ENCODE peak calls at places on chromosomes 11 and 22, in six cellular contexts. One of them, this sample, is unnamed.

GRCh38 chr22:47297261-47298016 is 535.0 kb downstream of the TBC1D22A start:
- DNase-seq in GM23248: no peak
- DNase-seq in Panc1: no peak
- DNase-seq in mammary epithelial cell: no peak
- DNase-seq in naive thymus-derived CD4-positive, alpha-beta T cell: no peak
- DNase-seq in PC-3: no peak
- DNase-seq in this sample: peak

GRCh38 chr11:64918056-64918455 is 1.0 kb upstream of the ATG2A start:
- DNase-seq in GM23248: peak
- DNase-seq in Panc1: no peak
- DNase-seq in mammary epithelial cell: no peak
- DNase-seq in naive thymus-derived CD4-positive, alpha-beta T cell: no peak
- DNase-seq in PC-3: peak
- DNase-seq in this sample: peak

GRCh38 chr11:104957280-104957679 is 11.1 kb downstream of the CASP4 start:
- DNase-seq in GM23248: no peak
- DNase-seq in Panc1: no peak
- DNase-seq in mammary epithelial cell: no peak
- DNase-seq in naive thymus-derived CD4-positive, alpha-beta T cell: no peak
- DNase-seq in PC-3: no peak
- DNase-seq in this sample: no peak

GRCh38 chr22:41286639-41287091 is 678 bp upstream of the RANGAP1 start:
- DNase-seq in GM23248: peak
- DNase-seq in Panc1: no peak
- DNase-seq in mammary epithelial cell: no peak
- DNase-seq in naive thymus-derived CD4-positive, alpha-beta T cell: no peak
- DNase-seq in PC-3: no peak
- DNase-seq in this sample: peak

GRCh38 chr11:120675171-120675570 is 163.6 kb downstream of the GRIK4 start:
- DNase-seq in GM23248: no peak
- DNase-seq in Panc1: no peak
- DNase-seq in mammary epithelial cell: no peak
- DNase-seq in naive thymus-derived CD4-positive, alpha-beta T cell: no peak
- DNase-seq in PC-3: no peak
- DNase-seq in this sample: no peak

GRCh38 chr11:34573537-34573936 is 47.4 kb upstream of the EHF start:
- DNase-seq in GM23248: no peak
- DNase-seq in Panc1: no peak
- DNase-seq in mammary epithelial cell: no peak
- DNase-seq in naive thymus-derived CD4-positive, alpha-beta T cell: no peak
- DNase-seq in PC-3: no peak
- DNase-seq in this sample: no peak

GRCh38 chr11:46247664-46248063 is 29.8 kb upstream of the CREB3L1 start:
- DNase-seq in GM23248: peak
- DNase-seq in Panc1: no peak
- DNase-seq in mammary epithelial cell: peak
- DNase-seq in naive thymus-derived CD4-positive, alpha-beta T cell: peak
- DNase-seq in PC-3: peak
- DNase-seq in this sample: no peak

GRCh38 chr11:72802822-72803221 is 9.0 kb upstream of the STARD10 start:
- DNase-seq in GM23248: no peak
- DNase-seq in Panc1: no peak
- DNase-seq in mammary epithelial cell: no peak
- DNase-seq in naive thymus-derived CD4-positive, alpha-beta T cell: no peak
- DNase-seq in PC-3: no peak
- DNase-seq in this sample: no peak

GRCh38 chr22:47388778-47389177 is 626.3 kb downstream of the TBC1D22A start:
- DNase-seq in GM23248: no peak
- DNase-seq in Panc1: no peak
- DNase-seq in mammary epithelial cell: no peak
- DNase-seq in naive thymus-derived CD4-positive, alpha-beta T cell: no peak
- DNase-seq in PC-3: no peak
- DNase-seq in this sample: no peak

GRCh38 chr11:1460396-1460795 is 26.2 kb downstream of the MOB2 start:
- DNase-seq in GM23248: peak
- DNase-seq in Panc1: no peak
- DNase-seq in mammary epithelial cell: no peak
- DNase-seq in naive thymus-derived CD4-positive, alpha-beta T cell: no peak
- DNase-seq in PC-3: no peak
- DNase-seq in this sample: peak
- H3K27ac ChIP-seq in GM23248: no peak
- H3K27ac ChIP-seq in Panc1: no peak
- H3K27ac ChIP-seq in mammary epithelial cell: no peak
- H3K27ac ChIP-seq in naive thymus-derived CD4-positive, alpha-beta T cell: no peak
- H3K27ac ChIP-seq in PC-3: no peak
- H3K27ac ChIP-seq in this sample: peak

DNA sequence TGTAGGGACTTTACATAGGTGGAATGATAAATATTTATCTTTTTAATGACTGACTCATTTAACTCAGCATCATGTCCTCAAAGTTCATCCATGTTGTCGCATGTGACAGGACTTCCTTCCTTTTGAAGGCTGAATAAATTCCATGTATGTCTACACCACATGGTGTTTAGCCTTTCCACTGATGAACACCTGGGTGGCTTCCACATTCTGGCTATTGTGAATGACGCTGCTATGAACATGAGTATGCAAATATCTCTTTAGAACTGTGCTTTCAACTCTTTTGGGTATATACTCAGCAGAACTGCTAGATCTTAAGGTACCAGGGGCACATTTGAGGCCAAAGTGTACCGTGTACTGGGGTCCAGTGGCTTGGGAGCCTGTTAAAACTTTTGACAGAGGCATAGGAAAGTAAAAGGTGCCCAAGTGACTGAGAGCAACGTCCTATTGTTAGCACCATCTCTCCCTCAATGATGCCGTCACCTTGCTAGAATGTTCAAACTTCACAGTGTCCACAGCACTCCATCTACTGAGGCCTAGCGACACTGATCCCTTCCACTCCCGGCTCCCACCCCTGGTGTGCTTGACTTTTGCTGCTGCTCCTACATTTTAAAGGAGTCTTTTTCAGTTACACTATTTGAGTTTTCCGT is 24.0 kb downstream of the LARGE1 start:
- DNase-seq in GM23248: no peak
- DNase-seq in Panc1: no peak
- DNase-seq in mammary epithelial cell: no peak
- DNase-seq in naive thymus-derived CD4-positive, alpha-beta T cell: no peak
- DNase-seq in PC-3: no peak
- DNase-seq in this sample: no peak
- H3K27ac ChIP-seq in GM23248: no peak
- H3K27ac ChIP-seq in Panc1: no peak
- H3K27ac ChIP-seq in mammary epithelial cell: no peak
- H3K27ac ChIP-seq in naive thymus-derived CD4-positive, alpha-beta T cell: no peak
- H3K27ac ChIP-seq in PC-3: no peak
- H3K27ac ChIP-seq in this sample: no peak

GRCh38 chr22:19178065-19178658 is 374 bp downstream of the SLC25A1 start:
- DNase-seq in GM23248: peak
- DNase-seq in Panc1: no peak
- DNase-seq in mammary epithelial cell: peak
- DNase-seq in naive thymus-derived CD4-positive, alpha-beta T cell: peak
- DNase-seq in PC-3: peak
- DNase-seq in this sample: peak
- H3K27ac ChIP-seq in GM23248: peak
- H3K27ac ChIP-seq in Panc1: peak
- H3K27ac ChIP-seq in mammary epithelial cell: peak
- H3K27ac ChIP-seq in naive thymus-derived CD4-positive, alpha-beta T cell: peak
- H3K27ac ChIP-seq in PC-3: peak
- H3K27ac ChIP-seq in this sample: peak

GRCh38 chr11:92556435-92556834 is 331.8 kb downstream of the FAT3 start:
- DNase-seq in GM23248: peak
- DNase-seq in Panc1: no peak
- DNase-seq in mammary epithelial cell: peak
- DNase-seq in naive thymus-derived CD4-positive, alpha-beta T cell: no peak
- DNase-seq in PC-3: peak
- DNase-seq in this sample: peak
- H3K27ac ChIP-seq in GM23248: no peak
- H3K27ac ChIP-seq in Panc1: no peak
- H3K27ac ChIP-seq in mammary epithelial cell: no peak
- H3K27ac ChIP-seq in naive thymus-derived CD4-positive, alpha-beta T cell: no peak
- H3K27ac ChIP-seq in PC-3: no peak
- H3K27ac ChIP-seq in this sample: no peak

GRCh38 chr11:129223260-129223659 is 31.1 kb upstream of the ARHGAP32 start:
- DNase-seq in GM23248: no peak
- DNase-seq in Panc1: no peak
- DNase-seq in mammary epithelial cell: no peak
- DNase-seq in naive thymus-derived CD4-positive, alpha-beta T cell: no peak
- DNase-seq in PC-3: no peak
- DNase-seq in this sample: no peak
- H3K27ac ChIP-seq in GM23248: peak
- H3K27ac ChIP-seq in Panc1: peak
- H3K27ac ChIP-seq in mammary epithelial cell: no peak
- H3K27ac ChIP-seq in naive thymus-derived CD4-positive, alpha-beta T cell: no peak
- H3K27ac ChIP-seq in PC-3: no peak
- H3K27ac ChIP-seq in this sample: no peak

This sample was measured in testis.